ENCODE peak calls at places on chromosomes 3 and 15, in eight cellular contexts. A, N, U, R, X, F, S and J are unnamed samples. For H3K36me3 and H3K4me1, the result is how much of the 10 kb centered on the place peaks cover.

GRCh38 chr3:79297242-79297641 is 470.6 kb downstream of the ROBO1 start:
- DNase-seq in F (no peak), S (no peak), N (peak), U (no peak), X (no peak), A (no peak), R (no peak), J (no peak)

GRCh38 chr3:4587838-4588105 is 94.6 kb downstream of the ITPR1 start:
- DNase-seq in R (no peak), A (no peak), U (no peak), N (no peak), F (no peak), S (no peak), X (no peak), J (no peak)

GRCh38 chr15:38486946-38487345 is 33.0 kb downstream of the FAM98B start:
- DNase-seq in A (no peak), F (no peak), S (no peak), N (no peak), U (no peak), X (no peak), R (no peak), J (no peak)

GRCh38 chr3:194632211-194632982 is 822 bp downstream of the TMEM44 start:
- DNase-seq in U (no peak), R (no peak), S (no peak), F (peak), N (no peak), A (peak), X (no peak), J (no peak)

GRCh38 chr15:77181305-77182074 is 110.6 kb upstream of the TSPAN3 start:
- DNase-seq in F (no peak), N (no peak), R (no peak), A (no peak), S (no peak), X (no peak), U (no peak), J (no peak)

GRCh38 chr3:123582315-123582714 is 2.5 kb downstream of the HACD2 start:
- DNase-seq in U (no peak), S (no peak), A (no peak), N (no peak), R (no peak), X (no peak), F (no peak), J (no peak)

GRCh38 chr3:144381607-144382006 is 410.0 kb downstream of the DIPK2A start:
- DNase-seq in X (no peak), F (no peak), S (no peak), U (no peak), R (no peak), N (no peak), A (no peak), J (no peak)

GRCh38 chr3:193828477-193828876 is 235.5 kb downstream of the OPA1 start:
- DNase-seq in U (no peak), S (no peak), N (no peak), R (no peak), X (no peak), F (no peak), A (no peak), J (no peak)

GRCh38 chr3:56197991-56198390 is 270.3 kb downstream of the ERC2 start:
- DNase-seq in A (no peak), X (no peak), R (no peak), F (no peak), N (no peak), S (no peak), U (no peak), J (no peak)

GRCh38 chr3:94303897-94304296 is 241.0 kb downstream of the NSUN3 start:
- DNase-seq in F (no peak), R (no peak), S (no peak), N (no peak), A (peak), X (no peak), U (no peak), J (peak)

GRCh38 chr3:72892081-72892763 is 4.4 kb downstream of the GXYLT2 start:
- DNase-seq in N (peak), F (no peak), X (no peak), U (no peak), S (no peak), R (no peak), A (peak), J (no peak)

GRCh38 chr3:95899494-95899893 is 914.9 kb upstream of the EPHA6 start:
- DNase-seq in X (no peak), R (no peak), A (no peak), S (no peak), F (no peak), U (no peak), N (peak), J (no peak)

GRCh38 chr3:117238805-117239204 is 529.2 kb downstream of the TUSC7 start:
- DNase-seq in X (no peak), A (no peak), F (no peak), S (no peak), U (no peak), N (no peak), R (no peak), J (no peak)

GRCh38 chr3:72278349-72279067 is 493.6 kb upstream of the PROK2 start:
- DNase-seq in U (no peak), S (no peak), R (no peak), A (no peak), F (no peak), X (no peak), N (no peak), J (no peak)

GRCh38 chr3:4841783-4842440 is 137.3 kb upstream of the BHLHE40 start:
- DNase-seq in F (no peak), N (peak), S (no peak), X (no peak), A (no peak), U (no peak), R (no peak), J (no peak)

GRCh38 chr3:195151866-195152526 is 119.0 kb downstream of the XXYLT1 start:
- DNase-seq in U (no peak), A (no peak), X (peak), N (peak), F (no peak), S (no peak), R (no peak), J (no peak)

GRCh38 chr3:136595862-136596697 is 156.1 kb downstream of the STAG1 start:
- DNase-seq in N (peak), R (no peak), S (no peak), F (no peak), X (no peak), U (no peak), A (no peak), J (no peak)
- H3K36me3 ChIP-seq in N (under half), R (under half), S (under half), F (under half), X (under half), U (under half), A (under half), J (under half)

DNA sequence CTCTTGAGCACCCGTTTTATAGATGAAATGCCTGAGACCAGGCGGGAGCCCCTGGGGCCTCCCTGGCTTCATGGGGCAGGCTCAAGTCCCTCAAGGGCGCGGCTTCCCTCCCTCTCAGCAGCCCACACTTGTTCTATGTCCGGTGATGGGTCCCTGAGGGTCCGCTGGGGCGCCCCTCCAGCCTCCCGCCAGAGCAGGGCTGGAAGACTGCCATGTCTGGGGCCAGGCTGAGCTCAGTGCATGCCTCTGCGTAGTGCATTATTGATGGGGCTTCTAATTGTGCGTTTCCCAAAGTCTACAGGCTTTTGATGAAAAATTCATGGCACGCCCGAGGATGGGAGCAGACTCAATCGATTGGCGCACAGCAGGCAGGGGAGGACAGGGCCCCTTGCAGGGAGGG is 51.3 kb downstream of the CYP11A1 start:
- DNase-seq in X (no peak), R (no peak), S (no peak), F (no peak), U (no peak), N (no peak), A (no peak), J (peak)
- H3K4me1 ChIP-seq in X (under half), R (half or more), S (under half), F (under half), U (half or more), N (half or more), A (under half), J (under half)

GRCh38 chr3:48568476-48568875 is 4.9 kb upstream of the UCN2 start:
- DNase-seq in X (no peak), R (no peak), A (no peak), F (no peak), U (no peak), S (no peak), N (no peak), J (no peak)
- H3K36me3 ChIP-seq in X (under half), R (under half), A (under half), F (under half), U (under half), S (under half), N (under half), J (under half)

GRCh38 chr3:45566205-45566604 is 28.3 kb upstream of the LIMD1 start:
- DNase-seq in F (no peak), N (no peak), X (no peak), R (no peak), S (peak), U (no peak), A (no peak), J (no peak)
- H3K4me1 ChIP-seq in F (under half), N (under half), X (under half), R (under half), S (under half), U (under half), A (under half), J (under half)

GRCh38 chr15:89615135-89615534 is 39.9 kb downstream of the TICRR start:
- DNase-seq in R (no peak), F (no peak), S (no peak), X (no peak), U (no peak), N (no peak), A (no peak), J (no peak)
- H3K36me3 ChIP-seq in R (under half), F (under half), S (under half), X (under half), U (half or more), N (under half), A (under half), J (under half)

DNA sequence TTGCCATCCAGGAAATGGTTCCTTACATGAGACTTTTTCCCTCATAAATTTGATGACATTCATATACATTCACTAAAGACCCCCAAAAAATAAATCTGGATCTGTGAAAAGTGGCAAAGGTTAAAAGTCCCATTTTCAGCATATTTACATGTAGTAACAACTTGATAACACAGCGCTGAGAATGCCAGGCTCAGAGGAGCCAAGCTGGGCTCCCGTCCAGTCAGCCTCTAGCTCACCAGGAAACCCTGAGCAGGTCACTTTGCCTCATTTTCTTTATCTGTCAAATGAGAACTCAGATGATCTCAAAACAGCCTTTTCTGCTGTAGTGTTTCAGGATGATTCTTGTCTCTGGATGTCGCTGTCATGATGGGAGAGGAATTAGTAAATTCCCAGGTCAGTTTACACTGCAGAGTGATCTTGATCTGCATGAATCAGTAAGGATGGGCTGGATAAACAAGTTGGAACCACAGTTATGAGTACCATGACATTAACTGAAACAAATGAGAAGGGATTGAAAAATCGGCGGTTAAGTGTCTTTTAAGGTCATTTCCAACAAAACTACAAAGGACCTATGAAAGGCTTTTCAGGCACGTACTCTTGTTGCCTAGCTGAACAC is 82.8 kb downstream of the PPARG start:
- DNase-seq in N (peak), F (no peak), S (no peak), R (no peak), X (no peak), A (no peak), U (peak), J (no peak)
- H3K4me1 ChIP-seq in N (under half), F (under half), S (under half), R (under half), X (under half), A (under half), U (under half), J (under half)

GRCh38 chr3:149055575-149055974 is 30.8 kb downstream of the HLTF start:
- DNase-seq in U (no peak), F (no peak), X (no peak), N (no peak), S (no peak), R (no peak), A (no peak), J (no peak)
- H3K36me3 ChIP-seq in U (half or more), F (half or more), X (half or more), N (half or more), S (under half), R (under half), A (under half), J (under half)